ENCODE peak calls at places on chromosomes 6 and 20, in nine cellular contexts. R, S, F, G, L, Y, V, C and P are unnamed samples.

GRCh38 chr20:62896526-62896925 is 29.8 kb downstream of the DIDO1 start:
- DNase-seq in V (no peak), R (no peak), Y (no peak), L (no peak), F (no peak), C (no peak), S (no peak), G (no peak), P (no peak)

GRCh38 chr6:35092362-35093117 is 48.6 kb downstream of the TCP11 start:
- DNase-seq in Y (no peak), L (peak), G (no peak), F (no peak), C (no peak), S (no peak), V (no peak), R (peak), P (no peak)

GRCh38 chr6:79946773-79947190 is 571 bp downstream of the ELOVL4 start:
- DNase-seq in R (peak), G (no peak), C (no peak), S (peak), V (no peak), L (peak), F (peak), Y (no peak), P (peak)

GRCh38 chr6:129212081-129212480 is 329.1 kb downstream of the LAMA2 start:
- DNase-seq in G (no peak), Y (no peak), F (no peak), V (no peak), R (no peak), C (no peak), L (no peak), S (no peak), P (no peak)

GRCh38 chr20:61185841-61186601 is 66.0 kb upstream of the CDH4 start:
- DNase-seq in Y (no peak), L (peak), G (no peak), R (no peak), F (no peak), C (no peak), V (no peak), S (no peak), P (no peak)

GRCh38 chr6:113047148-113047547 is 700.0 kb downstream of the RFPL4B start:
- DNase-seq in S (no peak), G (no peak), Y (peak), F (no peak), C (no peak), V (no peak), L (no peak), R (no peak), P (no peak)

GRCh38 chr6:56927538-56928453 is 27.1 kb upstream of the BEND6 start:
- DNase-seq in Y (no peak), R (no peak), F (no peak), G (no peak), C (peak), L (no peak), V (no peak), S (peak), P (no peak)

GRCh38 chr6:72624557-72625160 is 2.8 kb downstream of the KCNQ5 start:
- DNase-seq in V (no peak), G (no peak), F (no peak), C (no peak), Y (no peak), R (no peak), L (peak), S (no peak), P (no peak)

GRCh38 chr6:142945071-142945445 is at the start of gene HIVEP2:
- DNase-seq in S (peak), G (peak), Y (peak), F (peak), C (peak), V (peak), R (peak), L (peak), P (peak)

GRCh38 chr6:170095273-170095976 is 195.5 kb downstream of the DLL1 start:
- DNase-seq in C (peak), L (no peak), R (peak), F (peak), G (peak), V (no peak), S (peak), Y (no peak), P (peak)

GRCh38 chr6:45924763-45925342 is 90.8 kb downstream of the CLIC5 start:
- DNase-seq in F (no peak), V (no peak), S (no peak), C (no peak), L (no peak), G (no peak), R (no peak), Y (no peak), P (no peak)

GRCh38 chr6:36937896-36938295 is 16.6 kb upstream of the PI16 start:
- DNase-seq in Y (no peak), F (no peak), R (no peak), V (no peak), L (no peak), S (no peak), G (no peak), C (peak), P (no peak)

GRCh38 chr6:32785781-32786533 is 22.6 kb upstream of the HLA-DQB2 start:
- DNase-seq in V (peak), G (no peak), L (peak), S (peak), C (peak), R (peak), Y (peak), F (no peak), P (peak)

GRCh38 chr20:31663838-31664695 is 26.4 kb downstream of the COX4I2 start:
- DNase-seq in S (no peak), F (no peak), L (no peak), C (peak), G (no peak), R (peak), V (no peak), Y (no peak), P (no peak)

GRCh38 chr6:64034331-64034730 is 398.7 kb downstream of the PHF3 start:
- DNase-seq in S (no peak), R (no peak), C (no peak), L (no peak), Y (no peak), F (no peak), G (no peak), V (no peak), P (no peak)

GRCh38 chr20:54208492-54209044 is 681 bp downstream of the PFDN4 start:
- DNase-seq in F (no peak), L (peak), C (no peak), R (no peak), V (peak), S (no peak), G (no peak), Y (peak), P (no peak)

GRCh38 chr20:8855315-8855714 is 213.6 kb upstream of the PLCB4 start:
- DNase-seq in S (no peak), R (peak), Y (no peak), V (no peak), C (no peak), G (no peak), L (peak), F (no peak), P (no peak)

GRCh38 chr20:49610701-49611538 is 43.0 kb upstream of the PTGIS start:
- DNase-seq in G (no peak), V (peak), L (peak), R (peak), S (peak), C (peak), Y (peak), F (peak), P (peak)